ENCODE peak calls at places on chromosomes 11 and 22, in ten cellular contexts. U is AML-193; M is NB4; F is left colon; D is DMS153; P is activated CD4-positive, alpha-beta T cell treated with anti-CD3 and anti-CD28 coated beads, Interleukin-2, amount 50 U/mL, for 1 hour; X is GM06990; T is GDM1; K is neuronal stem cell; H is AG20443. L is an unnamed sample.
A peak's percentile ranks its signal among the peaks of the same experiment; 100 is the strongest.

GRCh38 chr11:7575841-7576451 is 62.1 kb downstream of the PPFIBP2 start:
- DNase-seq in X (peak; percentile 67), U (no peak), D (no peak), F (peak; percentile 70), M (peak; percentile 74), K (no peak), T (no peak), P (peak; percentile 11), H (peak; percentile 71), L (no peak)

GRCh38 chr11:116976941-116977570 is 121.2 kb downstream of the SIK3 start:
- DNase-seq in T (no peak), M (no peak), K (no peak), H (peak; percentile 32), X (no peak), D (no peak), P (no peak), U (no peak), F (no peak), L (no peak)

GRCh38 chr11:123260511-123261211 is 65.6 kb upstream of the CLMP start:
- DNase-seq in T (no peak), P (no peak), U (no peak), M (no peak), D (no peak), F (no peak), H (no peak), K (no peak), X (no peak), L (no peak)

GRCh38 chr11:133560467-133560866 is 28.2 kb upstream of the OPCML start:
- DNase-seq in X (no peak), F (no peak), D (no peak), T (no peak), U (no peak), M (no peak), K (no peak), P (no peak), H (no peak), L (no peak)

GRCh38 chr11:9663699-9664275 is at the start of gene SWAP70:
- DNase-seq in F (peak; percentile 94), X (peak; percentile 91), K (peak; percentile 80), U (peak; percentile 42), T (peak; percentile 70), M (peak; percentile 82), H (peak; percentile 97), P (peak; percentile 64), D (peak; percentile 43), L (peak; percentile 89)

GRCh38 chr11:75547617-75548054 is 14.4 kb upstream of the SERPINH1 start:
- DNase-seq in P (no peak), M (peak; percentile 62), F (peak; percentile 63), U (peak; percentile 50), K (peak; percentile 82), D (peak; percentile 32), X (no peak), H (peak; percentile 91), T (no peak), L (peak; percentile 72)

GRCh38 chr11:94849836-94850235 is 81.7 kb downstream of the AMOTL1 start:
- DNase-seq in X (no peak), K (no peak), U (no peak), H (peak; percentile 53), M (no peak), P (no peak), F (no peak), T (no peak), D (no peak), L (no peak)

GRCh38 chr11:60992842-60993409 is 21.4 kb downstream of the CD6 start:
- DNase-seq in M (no peak), D (no peak), H (no peak), X (no peak), F (no peak), K (no peak), P (no peak), U (no peak), T (no peak), L (peak; percentile 54)

GRCh38 chr11:47980093-47980906 is at the start of gene PTPRJ:
- DNase-seq in X (peak; percentile 67), U (no peak), D (no peak), K (peak; percentile 74), M (peak; percentile 79), P (peak; percentile 64), T (peak; percentile 17), H (peak; percentile 88), F (peak; percentile 70), L (peak; percentile 77)

GRCh38 chr11:12087075-12087775 is 23.2 kb upstream of the MICAL2 start:
- DNase-seq in T (peak; percentile 56), K (no peak), M (peak; percentile 56), H (peak; percentile 67), D (peak; percentile 23), X (no peak), P (peak; percentile 25), U (peak; percentile 58), F (peak; percentile 55), L (peak; percentile 62)

GRCh38 chr11:132898021-132898420 is 634.3 kb downstream of the OPCML start:
- DNase-seq in F (no peak), D (peak; percentile 64), M (no peak), T (no peak), U (no peak), H (peak; percentile 18), K (no peak), X (no peak), P (no peak), L (no peak)

GRCh38 chr22:27476729-27477128 is 324.8 kb downstream of the MN1 start:
- DNase-seq in T (no peak), D (no peak), U (no peak), M (no peak), H (peak; percentile 85), K (no peak), P (no peak), F (no peak), X (no peak), L (no peak)

GRCh38 chr11:65861165-65861505 is 902 bp downstream of the MUS81 start:
- DNase-seq in U (no peak), T (no peak), F (peak; percentile 53), X (no peak), K (no peak), D (no peak), M (no peak), H (no peak), P (no peak), L (no peak)

GRCh38 chr11:68749501-68750196 is 1.7 kb downstream of the TESMIN start:
- DNase-seq in X (no peak), K (peak; percentile 15), P (no peak), U (no peak), T (no peak), H (no peak), F (no peak), M (no peak), D (no peak), L (no peak)

GRCh38 chr11:18393581-18394299 is 623 bp upstream of the LDHA start:
- DNase-seq in X (no peak), F (peak; percentile 22), P (no peak), U (no peak), D (no peak), H (no peak), T (no peak), M (peak; percentile 73), K (no peak), L (no peak)

GRCh38 chr22:39348909-39349505 is 784 bp upstream of the SYNGR1 start:
- DNase-seq in F (peak; percentile 17), D (no peak), X (no peak), U (peak; percentile 38), K (no peak), M (peak; percentile 82), T (peak; percentile 32), P (no peak), H (peak; percentile 14), L (peak; percentile 58)

GRCh38 chr11:73201249-73201648 is 16.8 kb upstream of the P2RY2 start:
- DNase-seq in K (no peak), T (no peak), U (no peak), F (no peak), M (peak; percentile 90), D (no peak), P (no peak), X (no peak), H (no peak), L (no peak)

GRCh38 chr11:126893796-126894195 is 106.8 kb downstream of the KIRREL3 start:
- DNase-seq in U (no peak), D (no peak), M (peak; percentile 28), P (no peak), X (no peak), H (no peak), F (no peak), K (no peak), T (no peak), L (no peak)

GRCh38 chr11:12802418-12803085 is 128.3 kb downstream of the TEAD1 start:
- DNase-seq in F (peak; percentile 81), H (no peak), P (no peak), M (no peak), X (no peak), T (no peak), K (peak; percentile 81), D (peak; percentile 99), U (no peak), L (no peak)

GRCh38 chr11:116857936-116858335 is 20.5 kb upstream of the APOA1 start:
- DNase-seq in U (no peak), T (no peak), D (no peak), H (no peak), F (no peak), X (no peak), M (no peak), K (no peak), P (no peak), L (peak; percentile 48)

GRCh38 chr22:20258584-20259335 is 9.4 kb downstream of the RTN4R start:
- DNase-seq in P (peak; percentile 16), X (no peak), H (no peak), U (no peak), K (no peak), D (no peak), M (no peak), T (no peak), F (peak; percentile 28), L (peak; percentile 30)

GRCh38 chr22:26762503-26763170 is 105.2 kb downstream of the MIAT start:
- DNase-seq in F (no peak), K (no peak), P (no peak), U (no peak), T (no peak), X (no peak), M (no peak), D (no peak), H (no peak), L (no peak)

GRCh38 chr11:33291004-33291777 is 34.0 kb downstream of the HIPK3 start:
- DNase-seq in M (no peak), P (no peak), U (no peak), T (no peak), X (peak; percentile 20), H (no peak), D (no peak), F (no peak), K (no peak), L (peak; percentile 4)

GRCh38 chr11:122706689-122707088 is 51.2 kb downstream of the UBASH3B start:
- DNase-seq in X (no peak), K (no peak), F (no peak), U (no peak), M (no peak), P (no peak), T (no peak), D (no peak), H (peak; percentile 67), L (no peak)

GRCh38 chr11:75536786-75537629 is 11.3 kb upstream of the GDPD5 start:
- DNase-seq in K (no peak), F (no peak), X (peak; percentile 80), U (peak; percentile 12), H (no peak), M (peak; percentile 53), T (no peak), D (no peak), P (no peak), L (peak; percentile 66)

L was measured in erythroblast.